ENCODE peak calls at places on chromosomes 13 and 19, in ten cellular contexts. D is adrenal gland; C is left ventricle myocardium inferior; F is lung; Y is neural progenitor cell; M is fibroblast of lung; J is transverse colon; W is CD8-positive, alpha-beta memory T cell; G is pancreas; S is left lung. Z is an unnamed sample.
A peak's percentile ranks its signal among the peaks of the same experiment; 100 is the strongest.

GRCh38 chr13:112140366-112140765 is 73.4 kb downstream of the SOX1 start:
- DNase-seq in D (no peak), C (no peak), F (no peak), Y (no peak), M (no peak), J (no peak), W (no peak), G (no peak), S (no peak), Z (no peak)

GRCh38 chr13:52713894-52714293 is 25.7 kb downstream of the CNMD start:
- DNase-seq in D (peak; percentile 31), C (peak; percentile 26), F (peak; percentile 30), Y (no peak), M (no peak), J (peak; percentile 15), W (no peak), G (peak; percentile 28), S (no peak), Z (no peak)

GRCh38 chr19:10353793-10354391 is 14.5 kb upstream of the ICAM3 start:
- DNase-seq in D (peak; percentile 89), C (peak; percentile 80), F (no peak), Y (peak; percentile 95), M (peak; percentile 26), J (peak; percentile 14), W (no peak), G (no peak), S (no peak), Z (no peak)

GRCh38 chr19:53424968-53425597 is 6.7 kb upstream of the ZNF761 start:
- DNase-seq in D (peak; percentile 88), C (peak; percentile 70), F (peak; percentile 70), Y (peak; percentile 86), M (peak; percentile 71), J (peak; percentile 71), W (peak; percentile 74), G (peak; percentile 67), S (peak; percentile 76), Z (peak; percentile 56)

GRCh38 chr13:47087841-47088240 is 191.0 kb upstream of the HTR2A start:
- DNase-seq in D (no peak), C (no peak), F (no peak), Y (no peak), M (peak; percentile 45), J (no peak), W (no peak), G (no peak), S (no peak), Z (no peak)

GRCh38 chr19:18197306-18197705 is 4.3 kb downstream of the MPV17L2 start:
- DNase-seq in D (no peak), C (no peak), F (no peak), Y (no peak), M (no peak), J (no peak), W (no peak), G (no peak), S (no peak), Z (no peak)

GRCh38 chr19:4624733-4625362 is 14.5 kb upstream of the TNFAIP8L1 start:
- DNase-seq in D (no peak), C (no peak), F (no peak), Y (peak; percentile 61), M (peak; percentile 17), J (no peak), W (no peak), G (no peak), S (no peak), Z (no peak)

GRCh38 chr13:30108913-30109237 is 198.5 kb downstream of the KATNAL1 start:
- DNase-seq in D (no peak), C (no peak), F (peak; percentile 77), Y (no peak), M (no peak), J (peak; percentile 93), W (no peak), G (peak; percentile 66), S (peak; percentile 89), Z (no peak)

GRCh38 chr13:98448642-98448928 is 128.3 kb downstream of the STK24 start:
- DNase-seq in D (no peak), C (no peak), F (no peak), Y (no peak), M (no peak), J (no peak), W (no peak), G (no peak), S (no peak), Z (no peak)

GRCh38 chr13:98450495-98451167 is 126.3 kb downstream of the STK24 start:
- DNase-seq in D (no peak), C (peak; percentile 68), F (no peak), Y (no peak), M (no peak), J (no peak), W (no peak), G (no peak), S (no peak), Z (peak; percentile 39)

GRCh38 chr13:98447881-98448641 is 128.8 kb downstream of the STK24 start:
- DNase-seq in D (peak; percentile 47), C (peak; percentile 58), F (no peak), Y (peak; percentile 90), M (peak; percentile 43), J (no peak), W (no peak), G (no peak), S (no peak), Z (no peak)

GRCh38 chr13:98450012-98450411 is 126.9 kb downstream of the STK24 start:
- DNase-seq in D (no peak), C (no peak), F (no peak), Y (no peak), M (peak; percentile 36), J (no peak), W (no peak), G (no peak), S (no peak), Z (no peak)

GRCh38 chr13:98449273-98449672 is 127.6 kb downstream of the STK24 start:
- DNase-seq in D (no peak), C (no peak), F (no peak), Y (no peak), M (no peak), J (no peak), W (no peak), G (no peak), S (no peak), Z (no peak)
- H3K27ac ChIP-seq in D (no peak overlapping the region), C (no peak overlapping the region), F (no peak overlapping the region), Y (peak overlapping the region; percentile 29), M (no peak overlapping the region), J (peak overlapping the region; percentile 34), W (no peak overlapping the region), G (no peak overlapping the region), S (no peak overlapping the region), Z (no peak overlapping the region)

GRCh38 chr19:49704888-49705642 is 14.1 kb downstream of the CPT1C start:
- DNase-seq in D (no peak), C (no peak), F (no peak), Y (no peak), M (no peak), J (no peak), W (no peak), G (no peak), S (no peak), Z (no peak)

GRCh38 chr19:49696865-49697264 is 5.9 kb downstream of the CPT1C start:
- DNase-seq in D (no peak), C (no peak), F (no peak), Y (no peak), M (no peak), J (no peak), W (no peak), G (no peak), S (no peak), Z (no peak)

GRCh38 chr19:49699364-49699763 is 8.4 kb downstream of the CPT1C start:
- DNase-seq in D (no peak), C (no peak), F (no peak), Y (no peak), M (no peak), J (no peak), W (no peak), G (no peak), S (no peak), Z (no peak)

GRCh38 chr19:49700563-49700962 is 9.6 kb downstream of the CPT1C start:
- DNase-seq in D (no peak), C (no peak), F (no peak), Y (no peak), M (no peak), J (no peak), W (no peak), G (no peak), S (no peak), Z (no peak)

GRCh38 chr19:49701271-49701786 is 10.4 kb downstream of the CPT1C start:
- DNase-seq in D (no peak), C (no peak), F (no peak), Y (no peak), M (no peak), J (no peak), W (no peak), G (no peak), S (no peak), Z (no peak)
- H3K27me3 ChIP-seq in D (no peaks in the 10 kb centered on the region), C (peaks cover 16% of the 10 kb centered on the region), F (no peaks in the 10 kb centered on the region), Y (no peaks in the 10 kb centered on the region), M (no peaks in the 10 kb centered on the region), J (peaks cover 14% of the 10 kb centered on the region), W (no peaks in the 10 kb centered on the region), G (no peaks in the 10 kb centered on the region), S (peaks cover 6% of the 10 kb centered on the region), Z (no peaks in the 10 kb centered on the region)

DNA sequence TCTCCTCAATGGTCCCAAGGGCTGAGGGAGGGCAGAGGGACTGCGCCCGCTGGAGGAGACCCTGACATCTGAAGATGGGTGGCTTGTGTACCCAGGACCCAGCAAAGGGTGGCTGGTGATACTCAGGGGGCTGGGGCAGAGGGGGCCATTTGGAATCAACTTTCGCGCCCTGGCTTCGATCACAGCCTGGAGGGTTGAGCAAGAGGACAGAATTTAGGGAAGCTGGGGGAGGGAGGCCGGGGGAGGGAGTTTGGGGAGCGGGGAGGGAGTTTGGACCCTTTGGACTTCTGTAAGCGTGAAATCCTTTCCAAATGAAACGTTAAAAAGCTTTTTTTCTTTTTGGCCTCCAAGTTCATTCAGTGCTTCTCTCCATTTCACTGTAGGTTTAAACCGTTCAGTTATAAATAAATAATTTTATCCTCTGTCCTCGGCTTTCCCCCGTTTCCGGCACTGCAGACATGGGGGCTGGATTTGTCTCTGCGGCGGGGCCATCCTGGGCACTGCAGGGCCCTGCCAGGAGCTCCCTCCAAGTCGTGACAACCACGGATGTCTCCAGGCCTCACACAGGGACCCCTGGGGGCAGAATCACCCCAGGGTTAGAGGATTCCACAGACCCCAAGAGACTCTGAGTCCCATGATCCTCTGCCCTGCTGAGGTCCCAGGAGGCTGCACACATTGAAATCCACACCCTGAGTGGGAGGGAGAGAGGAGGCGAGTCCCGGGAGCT is 1.5 kb upstream of the PRTN3 start:
- DNase-seq in D (no peak), C (no peak), F (no peak), Y (no peak), M (no peak), J (no peak), W (no peak), G (no peak), S (no peak), Z (no peak)
- H3K27ac ChIP-seq in D (no peak overlapping the region), C (no peak overlapping the region), F (no peak overlapping the region), Y (no peak overlapping the region), M (no peak overlapping the region), J (no peak overlapping the region), W (no peak overlapping the region), G (no peak overlapping the region), S (no peak overlapping the region), Z (no peak overlapping the region)

DNA sequence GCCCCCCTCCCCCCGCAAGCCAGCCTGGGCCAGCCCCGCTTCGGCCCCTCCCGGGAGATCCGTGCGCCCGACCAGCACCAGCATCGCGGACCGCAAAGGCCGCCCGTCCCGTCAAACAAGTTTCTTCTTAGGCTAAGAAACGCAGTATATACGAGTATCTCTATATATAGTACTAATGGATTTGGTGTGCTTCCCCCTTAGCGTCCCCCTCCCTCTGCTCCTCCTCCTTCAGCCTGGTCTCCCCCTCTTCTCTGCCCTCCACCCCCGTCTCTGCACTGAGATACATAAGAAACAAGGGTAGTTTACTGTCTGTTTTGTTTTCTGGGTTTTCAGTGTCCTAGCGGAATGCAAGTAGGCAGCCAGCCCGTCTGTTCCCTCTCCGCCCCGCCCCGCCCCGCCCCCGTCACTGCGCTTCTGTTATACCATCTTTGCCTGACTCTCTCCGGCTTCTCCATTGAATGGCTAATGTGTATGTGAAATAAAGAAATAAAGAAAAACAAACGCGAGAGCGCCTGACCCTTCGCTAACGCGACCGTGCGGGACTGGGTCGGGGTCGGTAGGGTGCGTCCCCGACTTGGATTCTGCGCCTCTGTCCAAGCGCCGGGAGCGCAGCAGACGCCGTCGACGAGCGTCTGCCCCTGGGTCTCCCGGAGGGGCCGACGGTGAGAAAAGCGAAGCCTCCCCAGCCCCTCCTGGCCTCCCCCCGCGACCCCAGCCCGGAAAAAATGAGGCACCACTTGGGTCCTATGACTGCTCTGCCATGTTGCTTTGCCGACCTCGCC is 4.2 kb downstream of the LYL1 start:
- DNase-seq in D (no peak), C (no peak), F (no peak), Y (peak; percentile 42), M (peak; percentile 58), J (no peak), W (no peak), G (no peak), S (no peak), Z (peak; percentile 50)
- H3K27me3 ChIP-seq in D (peaks cover 8% of the 10 kb centered on the region), C (no peaks in the 10 kb centered on the region), F (no peaks in the 10 kb centered on the region), Y (peaks cover 96% of the 10 kb centered on the region), M (no peaks in the 10 kb centered on the region), J (no peaks in the 10 kb centered on the region), W (peaks cover 17% of the 10 kb centered on the region), G (no peaks in the 10 kb centered on the region), S (peaks cover 12% of the 10 kb centered on the region), Z (peaks cover 16% of the 10 kb centered on the region)

Z was measured in CD8-positive, alpha-beta T cell.